ENCODE peak calls at places on chromosomes 11 and 22, in six cellular contexts. One of them, this sample, is unnamed.

GRCh38 chr11:48107188-48107704 is 109.4 kb upstream of the OR4B1 start:
- DNase-seq in adrenal gland: no peak
- DNase-seq in fibroblast of lung: no peak
- DNase-seq in ovary: no peak
- DNase-seq in pancreas: no peak
- DNase-seq in body of pancreas: no peak
- DNase-seq in this sample: peak; percentile 86

GRCh38 chr22:21832291-21833290 is 34.9 kb downstream of the MAPK1 start:
- DNase-seq in fibroblast of lung: no peak
- DNase-seq in ovary: no peak
- DNase-seq in adrenal gland: no peak
- DNase-seq in body of pancreas: no peak
- DNase-seq in pancreas: no peak
- DNase-seq in this sample: no peak

GRCh38 chr11:46105902-46106301 is 15.4 kb downstream of the PHF21A start:
- DNase-seq in ovary: no peak
- DNase-seq in body of pancreas: no peak
- DNase-seq in pancreas: no peak
- DNase-seq in fibroblast of lung: no peak
- DNase-seq in adrenal gland: no peak
- DNase-seq in this sample: no peak

GRCh38 chr11:84430661-84431060 is 1144.5 kb upstream of the CCDC90B start:
- DNase-seq in adrenal gland: no peak
- DNase-seq in pancreas: no peak
- DNase-seq in body of pancreas: peak; percentile 15
- DNase-seq in ovary: no peak
- DNase-seq in fibroblast of lung: no peak
- DNase-seq in this sample: no peak

GRCh38 chr22:21766933-21767462 is 31.4 kb upstream of the YPEL1 start:
- DNase-seq in pancreas: no peak
- DNase-seq in body of pancreas: no peak
- DNase-seq in fibroblast of lung: no peak
- DNase-seq in adrenal gland: no peak
- DNase-seq in ovary: no peak
- DNase-seq in this sample: peak; percentile 76

GRCh38 chr22:23894710-23895598 is 771 bp downstream of the MIF start:
- DNase-seq in fibroblast of lung: peak; percentile 79
- DNase-seq in ovary: peak; percentile 89
- DNase-seq in adrenal gland: peak; percentile 82
- DNase-seq in body of pancreas: peak; percentile 89
- DNase-seq in pancreas: peak; percentile 86
- DNase-seq in this sample: peak; percentile 94

GRCh38 chr11:131867457-131868257 is 497.2 kb downstream of the NTM start:
- DNase-seq in adrenal gland: peak; percentile 51
- DNase-seq in pancreas: peak; percentile 62
- DNase-seq in fibroblast of lung: peak; percentile 88
- DNase-seq in ovary: no peak
- DNase-seq in body of pancreas: peak; percentile 66
- DNase-seq in this sample: no peak

GRCh38 chr22:26658671-26659478 is 1.5 kb downstream of the MIAT start:
- DNase-seq in fibroblast of lung: peak; percentile 87
- DNase-seq in body of pancreas: no peak
- DNase-seq in adrenal gland: peak; percentile 88
- DNase-seq in pancreas: no peak
- DNase-seq in ovary: no peak
- DNase-seq in this sample: peak; percentile 90

GRCh38 chr11:46930089-46930488 is 6.5 kb upstream of the CSTPP1 start:
- DNase-seq in fibroblast of lung: no peak
- DNase-seq in pancreas: peak; percentile 28
- DNase-seq in ovary: no peak
- DNase-seq in body of pancreas: peak; percentile 54
- DNase-seq in adrenal gland: no peak
- DNase-seq in this sample: no peak

GRCh38 chr22:35227248-35227647 is 30.0 kb upstream of the HMGXB4 start:
- DNase-seq in fibroblast of lung: no peak
- DNase-seq in pancreas: no peak
- DNase-seq in body of pancreas: no peak
- DNase-seq in ovary: no peak
- DNase-seq in adrenal gland: no peak
- DNase-seq in this sample: no peak

GRCh38 chr11:120747801-120748484 is 236.4 kb downstream of the GRIK4 start:
- DNase-seq in ovary: no peak
- DNase-seq in body of pancreas: no peak
- DNase-seq in fibroblast of lung: no peak
- DNase-seq in pancreas: no peak
- DNase-seq in adrenal gland: no peak
- DNase-seq in this sample: no peak

GRCh38 chr22:29071261-29072045 is 1.4 kb upstream of the KREMEN1 start:
- DNase-seq in ovary: peak; percentile 74
- DNase-seq in adrenal gland: no peak
- DNase-seq in fibroblast of lung: peak; percentile 20
- DNase-seq in pancreas: peak; percentile 42
- DNase-seq in body of pancreas: peak; percentile 56
- DNase-seq in this sample: peak; percentile 84

GRCh38 chr11:88051386-88051785 is 123.9 kb downstream of the RAB38 start:
- DNase-seq in body of pancreas: no peak
- DNase-seq in adrenal gland: no peak
- DNase-seq in pancreas: no peak
- DNase-seq in fibroblast of lung: peak; percentile 48
- DNase-seq in ovary: no peak
- DNase-seq in this sample: no peak

GRCh38 chr11:17699157-17700114 is 19.9 kb upstream of the MYOD1 start:
- DNase-seq in body of pancreas: no peak
- DNase-seq in fibroblast of lung: no peak
- DNase-seq in ovary: no peak
- DNase-seq in pancreas: no peak
- DNase-seq in adrenal gland: no peak
- DNase-seq in this sample: no peak

GRCh38 chr11:71562120-71562519 is 3.2 kb upstream of the KRTAP5-10 start:
- DNase-seq in pancreas: no peak
- DNase-seq in fibroblast of lung: no peak
- DNase-seq in adrenal gland: no peak
- DNase-seq in body of pancreas: no peak
- DNase-seq in ovary: no peak
- DNase-seq in this sample: no peak

GRCh38 chr11:20089357-20089756 is 70.9 kb downstream of the DBX1 start:
- DNase-seq in body of pancreas: no peak
- DNase-seq in adrenal gland: no peak
- DNase-seq in pancreas: no peak
- DNase-seq in ovary: no peak
- DNase-seq in fibroblast of lung: peak; percentile 28
- DNase-seq in this sample: no peak

GRCh38 chr11:20089796-20090653 is 70.2 kb downstream of the DBX1 start:
- DNase-seq in ovary: peak; percentile 53
- DNase-seq in pancreas: peak; percentile 52
- DNase-seq in fibroblast of lung: peak; percentile 57
- DNase-seq in body of pancreas: peak; percentile 67
- DNase-seq in adrenal gland: peak; percentile 67
- DNase-seq in this sample: no peak

GRCh38 chr11:20093775-20094174 is 66.5 kb downstream of the DBX1 start:
- DNase-seq in body of pancreas: no peak
- DNase-seq in adrenal gland: no peak
- DNase-seq in fibroblast of lung: peak; percentile 70
- DNase-seq in pancreas: no peak
- DNase-seq in ovary: no peak
- DNase-seq in this sample: no peak

GRCh38 chr11:20088368-20089260 is 71.7 kb downstream of the DBX1 start:
- DNase-seq in fibroblast of lung: no peak
- DNase-seq in adrenal gland: no peak
- DNase-seq in ovary: no peak
- DNase-seq in body of pancreas: no peak
- DNase-seq in pancreas: no peak
- DNase-seq in this sample: no peak

DNA sequence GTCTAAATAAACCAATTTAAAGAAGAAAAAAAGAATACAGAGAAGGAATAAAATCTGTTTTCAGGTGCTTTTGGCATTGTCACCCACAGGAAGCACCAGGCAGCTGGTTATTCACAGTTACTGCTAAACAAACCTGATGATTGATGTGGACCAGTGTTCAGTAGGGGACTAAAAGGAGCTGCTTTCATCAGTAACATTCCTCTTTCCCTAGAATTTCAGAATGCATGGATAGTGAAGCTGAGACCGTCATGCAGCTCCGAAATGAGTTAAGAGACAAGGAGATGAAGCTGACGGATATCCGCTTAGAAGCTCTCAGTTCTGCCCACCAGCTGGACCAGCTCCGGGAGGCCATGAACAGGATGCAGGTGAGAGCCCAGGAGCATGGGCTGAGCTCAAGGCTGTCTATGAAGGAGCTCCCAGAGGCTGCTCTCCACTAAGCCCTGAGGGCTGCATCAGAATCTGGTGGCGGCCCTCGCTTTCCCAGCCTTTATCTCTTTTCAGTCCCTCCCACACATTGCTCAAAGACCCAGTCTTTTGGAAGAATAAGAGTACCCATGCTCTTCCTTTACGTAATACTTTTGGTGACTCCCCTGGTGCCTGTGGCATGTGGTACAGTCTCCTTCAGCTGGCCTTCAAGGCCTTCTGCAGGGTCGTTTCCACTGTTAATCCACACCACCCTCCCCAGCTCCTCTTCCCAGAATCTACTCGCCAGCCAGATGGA is 69.5 kb downstream of the DBX1 start:
- DNase-seq in fibroblast of lung: no peak
- DNase-seq in pancreas: no peak
- DNase-seq in body of pancreas: no peak
- DNase-seq in adrenal gland: no peak
- DNase-seq in ovary: no peak
- DNase-seq in this sample: no peak
- H3K4me1 ChIP-seq in fibroblast of lung: peaks cover 6% of the 10 kb centered on the region
- H3K4me1 ChIP-seq in pancreas: peaks cover 22% of the 10 kb centered on the region
- H3K4me1 ChIP-seq in body of pancreas: peaks cover 30% of the 10 kb centered on the region
- H3K4me1 ChIP-seq in adrenal gland: peaks cover 10% of the 10 kb centered on the region
- H3K4me1 ChIP-seq in ovary: peaks cover 22% of the 10 kb centered on the region
- H3K4me1 ChIP-seq in this sample: no peaks in the 10 kb centered on the region

DNA sequence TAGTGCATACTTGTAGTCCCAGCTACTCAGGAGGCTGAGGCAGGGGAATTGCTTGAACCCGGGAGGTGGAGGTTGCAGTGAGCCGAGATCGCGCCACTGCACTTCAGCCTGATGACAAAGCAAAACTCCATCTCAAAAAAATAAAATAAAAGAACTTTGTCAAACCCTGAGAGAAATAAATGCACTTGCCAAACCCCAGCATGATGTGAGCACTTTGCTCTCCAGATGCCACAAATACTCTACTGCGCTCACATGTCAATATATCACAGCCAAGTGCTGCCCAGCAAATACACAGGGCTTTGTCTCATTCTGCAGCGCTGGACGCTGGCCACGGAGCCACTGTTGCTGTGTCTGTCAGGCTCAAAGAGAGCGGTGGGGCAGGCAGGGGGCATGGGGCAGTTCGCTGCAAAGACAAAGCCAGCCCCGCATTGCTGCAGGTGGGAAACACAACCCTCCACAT is 45.1 kb downstream of the AHNAK start:
- DNase-seq in fibroblast of lung: peak; percentile 22
- DNase-seq in adrenal gland: no peak
- DNase-seq in body of pancreas: no peak
- DNase-seq in pancreas: peak; percentile 31
- DNase-seq in ovary: no peak
- DNase-seq in this sample: no peak
- H3K4me1 ChIP-seq in fibroblast of lung: peaks cover 9% of the 10 kb centered on the region
- H3K4me1 ChIP-seq in adrenal gland: no peaks in the 10 kb centered on the region
- H3K4me1 ChIP-seq in body of pancreas: peaks cover 29% of the 10 kb centered on the region
- H3K4me1 ChIP-seq in pancreas: no peaks in the 10 kb centered on the region
- H3K4me1 ChIP-seq in ovary: no peaks in the 10 kb centered on the region
- H3K4me1 ChIP-seq in this sample: peaks cover 32% of the 10 kb centered on the region

GRCh38 chr11:111417011-111417765 is 38.1 kb upstream of the POU2AF1 start:
- DNase-seq in body of pancreas: no peak
- DNase-seq in adrenal gland: no peak
- DNase-seq in ovary: no peak
- DNase-seq in fibroblast of lung: peak; percentile 7
- DNase-seq in pancreas: no peak
- DNase-seq in this sample: peak; percentile 83
- H3K4me1 ChIP-seq in body of pancreas: peaks cover 38% of the 10 kb centered on the region
- H3K4me1 ChIP-seq in adrenal gland: no peaks in the 10 kb centered on the region
- H3K4me1 ChIP-seq in ovary: peaks cover 24% of the 10 kb centered on the region
- H3K4me1 ChIP-seq in fibroblast of lung: no peaks in the 10 kb centered on the region
- H3K4me1 ChIP-seq in pancreas: peaks cover 23% of the 10 kb centered on the region
- H3K4me1 ChIP-seq in this sample: peaks cover 56% of the 10 kb centered on the region

GRCh38 chr11:75470681-75471080 is 37.7 kb upstream of the KLHL35 start:
- DNase-seq in ovary: no peak
- DNase-seq in pancreas: no peak
- DNase-seq in body of pancreas: no peak
- DNase-seq in fibroblast of lung: no peak
- DNase-seq in adrenal gland: no peak
- DNase-seq in this sample: peak; percentile 22
- H3K4me1 ChIP-seq in ovary: peaks cover 7% of the 10 kb centered on the region
- H3K4me1 ChIP-seq in pancreas: peaks cover 2% of the 10 kb centered on the region
- H3K4me1 ChIP-seq in body of pancreas: peaks cover 11% of the 10 kb centered on the region
- H3K4me1 ChIP-seq in fibroblast of lung: peaks cover 16% of the 10 kb centered on the region
- H3K4me1 ChIP-seq in adrenal gland: peaks cover 7% of the 10 kb centered on the region
- H3K4me1 ChIP-seq in this sample: peaks cover 49% of the 10 kb centered on the region

DNA sequence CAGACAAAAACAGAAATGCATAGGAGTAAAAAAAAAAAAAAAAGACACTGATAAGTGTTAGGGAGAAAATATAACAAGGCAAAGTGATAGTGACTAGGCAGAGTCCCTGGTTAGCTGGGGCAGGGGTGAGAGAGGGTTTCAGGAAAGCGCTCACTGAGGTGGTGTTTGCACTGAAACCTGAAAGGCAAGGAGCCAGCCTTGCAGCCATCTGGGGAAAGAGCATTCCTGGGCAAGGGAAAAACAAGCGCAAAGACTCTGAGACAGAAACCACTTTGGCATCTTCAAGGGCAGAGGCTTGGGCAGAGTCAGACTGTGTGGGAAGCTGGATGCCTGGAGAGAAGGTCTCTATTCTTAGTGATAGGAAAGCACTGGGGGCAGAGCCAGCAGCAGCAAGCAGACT is 14.5 kb downstream of the CLMP start:
- DNase-seq in adrenal gland: no peak
- DNase-seq in ovary: no peak
- DNase-seq in fibroblast of lung: no peak
- DNase-seq in body of pancreas: no peak
- DNase-seq in pancreas: no peak
- DNase-seq in this sample: no peak
- H3K4me1 ChIP-seq in adrenal gland: peaks cover 7% of the 10 kb centered on the region
- H3K4me1 ChIP-seq in ovary: peaks cover 14% of the 10 kb centered on the region
- H3K4me1 ChIP-seq in fibroblast of lung: peaks cover 34% of the 10 kb centered on the region
- H3K4me1 ChIP-seq in body of pancreas: no peaks in the 10 kb centered on the region
- H3K4me1 ChIP-seq in pancreas: no peaks in the 10 kb centered on the region
- H3K4me1 ChIP-seq in this sample: no peaks in the 10 kb centered on the region

GRCh38 chr11:86803641-86804040 is 3.3 kb downstream of the PRSS23 start:
- DNase-seq in fibroblast of lung: no peak
- DNase-seq in body of pancreas: no peak
- DNase-seq in ovary: no peak
- DNase-seq in pancreas: no peak
- DNase-seq in adrenal gland: no peak
- DNase-seq in this sample: no peak
- H3K4me1 ChIP-seq in fibroblast of lung: peaks cover 10% of the 10 kb centered on the region
- H3K4me1 ChIP-seq in body of pancreas: peaks cover 29% of the 10 kb centered on the region
- H3K4me1 ChIP-seq in ovary: peaks cover 7% of the 10 kb centered on the region
- H3K4me1 ChIP-seq in pancreas: peaks cover 8% of the 10 kb centered on the region
- H3K4me1 ChIP-seq in adrenal gland: peaks cover 6% of the 10 kb centered on the region
- H3K4me1 ChIP-seq in this sample: peaks cover 47% of the 10 kb centered on the region

GRCh38 chr11:43619863-43620505 is 60.6 kb upstream of the HSD17B12 start:
- DNase-seq in body of pancreas: no peak
- DNase-seq in adrenal gland: no peak
- DNase-seq in fibroblast of lung: no peak
- DNase-seq in pancreas: no peak
- DNase-seq in ovary: no peak
- DNase-seq in this sample: no peak

GRCh38 chr11:43614214-43614613 is 66.3 kb upstream of the HSD17B12 start:
- DNase-seq in fibroblast of lung: no peak
- DNase-seq in adrenal gland: no peak
- DNase-seq in body of pancreas: no peak
- DNase-seq in pancreas: no peak
- DNase-seq in ovary: no peak
- DNase-seq in this sample: no peak
- H3K4me1 ChIP-seq in fibroblast of lung: no peaks in the 10 kb centered on the region
- H3K4me1 ChIP-seq in adrenal gland: no peaks in the 10 kb centered on the region
- H3K4me1 ChIP-seq in body of pancreas: no peaks in the 10 kb centered on the region
- H3K4me1 ChIP-seq in pancreas: no peaks in the 10 kb centered on the region
- H3K4me1 ChIP-seq in ovary: no peaks in the 10 kb centered on the region
- H3K4me1 ChIP-seq in this sample: no peaks in the 10 kb centered on the region